ENCODE peak calls at places on chromosomes 11 and 22, in eight cellular contexts. V is COR-L47; J is germinal center; M is astrocyte of the hippocampus; X is activated CD4-positive, CD25-positive, alpha-beta regulatory T cell; Q is DMS153; D is T follicular helper cell; E is naive B cell. H is an unnamed sample.

GRCh38 chr11:71120346-71120963 is 131.9 kb downstream of the SHANK2 start:
- DNase-seq in V (peak), J (no peak), M (peak), X (no peak), Q (peak), D (no peak), E (no peak), H (no peak)

GRCh38 chr11:31050061-31050790 is 319.3 kb downstream of the DCDC1 start:
- DNase-seq in V (peak), J (no peak), M (no peak), X (no peak), Q (peak), D (no peak), E (no peak), H (no peak)

GRCh38 chr11:119832536-119832935 is 103.5 kb upstream of the NECTIN1 start:
- DNase-seq in V (no peak), J (no peak), M (no peak), X (no peak), Q (peak), D (no peak), E (no peak), H (no peak)

GRCh38 chr22:30000566-30000965 is 79.7 kb upstream of the HORMAD2 start:
- DNase-seq in V (no peak), J (no peak), M (peak), X (no peak), Q (no peak), D (no peak), E (no peak), H (no peak)

GRCh38 chr11:126874831-126875230 is 125.7 kb downstream of the KIRREL3 start:
- DNase-seq in V (no peak), J (no peak), M (no peak), X (no peak), Q (no peak), D (no peak), E (no peak), H (no peak)

GRCh38 chr22:42296381-42296853 is 26.0 kb upstream of the TCF20 start:
- DNase-seq in V (peak), J (peak), M (peak), X (no peak), Q (peak), D (no peak), E (peak), H (no peak)

GRCh38 chr11:27416568-27417176 is 53.7 kb upstream of the CCDC34 start:
- DNase-seq in V (no peak), J (no peak), M (no peak), X (no peak), Q (peak), D (no peak), E (no peak), H (no peak)

GRCh38 chr22:17120711-17121234 is 387 bp downstream of the TMEM121B start:
- DNase-seq in V (no peak), J (peak), M (no peak), X (no peak), Q (no peak), D (no peak), E (peak), H (no peak)

GRCh38 chr11:6666302-6667183 is 10.9 kb upstream of the DCHS1 start:
- DNase-seq in V (no peak), J (no peak), M (no peak), X (no peak), Q (no peak), D (no peak), E (no peak), H (no peak)

GRCh38 chr22:47159592-47159991 is 397.1 kb downstream of the TBC1D22A start:
- DNase-seq in V (no peak), J (no peak), M (no peak), X (no peak), Q (no peak), D (no peak), E (no peak), H (no peak)

GRCh38 chr11:86940122-86940777 is 14.9 kb downstream of the FZD4 start:
- DNase-seq in V (no peak), J (no peak), M (peak), X (no peak), Q (no peak), D (no peak), E (no peak), H (no peak)

GRCh38 chr22:46085831-46086576 is 64.3 kb upstream of the PPARA start:
- DNase-seq in V (no peak), J (no peak), M (peak), X (no peak), Q (no peak), D (no peak), E (no peak), H (no peak)